ENCODE peak calls at places on chromosomes 2 and 18, in six cellular contexts. One of them, this sample, is unnamed.

GRCh38 chr2:8581048-8581561 is 100.8 kb upstream of the ID2 start:
- DNase-seq in Peyer's patch: no peak
- DNase-seq in effector memory CD4-positive, alpha-beta T cell: no peak
- DNase-seq in H1: no peak
- DNase-seq in psoas muscle: no peak
- DNase-seq in PC-9: no peak
- DNase-seq in this sample: no peak

GRCh38 chr2:223306371-223306770 is 254.4 kb downstream of the KCNE4 start:
- DNase-seq in Peyer's patch: no peak
- DNase-seq in effector memory CD4-positive, alpha-beta T cell: no peak
- DNase-seq in H1: peak
- DNase-seq in psoas muscle: no peak
- DNase-seq in PC-9: peak
- DNase-seq in this sample: no peak

GRCh38 chr18:6205706-6206105 is 209.0 kb downstream of the L3MBTL4 start:
- DNase-seq in Peyer's patch: no peak
- DNase-seq in effector memory CD4-positive, alpha-beta T cell: no peak
- DNase-seq in H1: no peak
- DNase-seq in psoas muscle: no peak
- DNase-seq in PC-9: no peak
- DNase-seq in this sample: no peak

GRCh38 chr2:180202591-180202990 is 195.5 kb upstream of the CWC22 start:
- DNase-seq in Peyer's patch: no peak
- DNase-seq in effector memory CD4-positive, alpha-beta T cell: no peak
- DNase-seq in H1: no peak
- DNase-seq in psoas muscle: no peak
- DNase-seq in PC-9: no peak
- DNase-seq in this sample: no peak

GRCh38 chr2:152573168-152573567 is 144.1 kb downstream of the PRPF40A start:
- DNase-seq in Peyer's patch: no peak
- DNase-seq in effector memory CD4-positive, alpha-beta T cell: no peak
- DNase-seq in H1: no peak
- DNase-seq in psoas muscle: no peak
- DNase-seq in PC-9: no peak
- DNase-seq in this sample: no peak

GRCh38 chr2:150415022-150415421 is 72.4 kb downstream of the RND3 start:
- DNase-seq in Peyer's patch: no peak
- DNase-seq in effector memory CD4-positive, alpha-beta T cell: no peak
- DNase-seq in H1: no peak
- DNase-seq in psoas muscle: no peak
- DNase-seq in PC-9: no peak
- DNase-seq in this sample: no peak

GRCh38 chr2:60818272-60818671 is 62.2 kb downstream of the PAPOLG start:
- DNase-seq in Peyer's patch: no peak
- DNase-seq in effector memory CD4-positive, alpha-beta T cell: peak
- DNase-seq in H1: no peak
- DNase-seq in psoas muscle: no peak
- DNase-seq in PC-9: no peak
- DNase-seq in this sample: no peak

GRCh38 chr2:168912466-168913170 is 11.5 kb downstream of the G6PC2 start:
- DNase-seq in Peyer's patch: peak
- DNase-seq in effector memory CD4-positive, alpha-beta T cell: no peak
- DNase-seq in H1: peak
- DNase-seq in psoas muscle: peak
- DNase-seq in PC-9: no peak
- DNase-seq in this sample: no peak

GRCh38 chr2:208671312-208671711 is 264.7 kb downstream of the PTH2R start:
- DNase-seq in Peyer's patch: no peak
- DNase-seq in effector memory CD4-positive, alpha-beta T cell: no peak
- DNase-seq in H1: no peak
- DNase-seq in psoas muscle: no peak
- DNase-seq in PC-9: no peak
- DNase-seq in this sample: no peak

GRCh38 chr18:10559566-10560456 is 34.0 kb downstream of the NAPG start:
- DNase-seq in Peyer's patch: no peak
- DNase-seq in effector memory CD4-positive, alpha-beta T cell: no peak
- DNase-seq in H1: no peak
- DNase-seq in psoas muscle: no peak
- DNase-seq in PC-9: no peak
- DNase-seq in this sample: no peak

GRCh38 chr2:85852979-85853498 is 35.8 kb downstream of the ST3GAL5 start:
- DNase-seq in Peyer's patch: no peak
- DNase-seq in effector memory CD4-positive, alpha-beta T cell: peak
- DNase-seq in H1: no peak
- DNase-seq in psoas muscle: no peak
- DNase-seq in PC-9: no peak
- DNase-seq in this sample: no peak

GRCh38 chr2:29841386-29842004 is 79.9 kb downstream of the ALK start:
- DNase-seq in Peyer's patch: no peak
- DNase-seq in effector memory CD4-positive, alpha-beta T cell: no peak
- DNase-seq in H1: peak
- DNase-seq in psoas muscle: no peak
- DNase-seq in PC-9: peak
- DNase-seq in this sample: no peak

GRCh38 chr18:48608581-48608980 is 69.8 kb downstream of the CTIF start:
- DNase-seq in Peyer's patch: no peak
- DNase-seq in effector memory CD4-positive, alpha-beta T cell: no peak
- DNase-seq in H1: no peak
- DNase-seq in psoas muscle: no peak
- DNase-seq in PC-9: no peak
- DNase-seq in this sample: no peak

GRCh38 chr18:56574827-56575226 is 63.6 kb downstream of the TXNL1 start:
- DNase-seq in Peyer's patch: no peak
- DNase-seq in effector memory CD4-positive, alpha-beta T cell: no peak
- DNase-seq in H1: no peak
- DNase-seq in psoas muscle: peak
- DNase-seq in PC-9: no peak
- DNase-seq in this sample: no peak

GRCh38 chr2:20590704-20591515 is 60.0 kb downstream of the HS1BP3 start:
- DNase-seq in Peyer's patch: peak
- DNase-seq in effector memory CD4-positive, alpha-beta T cell: no peak
- DNase-seq in H1: no peak
- DNase-seq in psoas muscle: peak
- DNase-seq in PC-9: no peak
- DNase-seq in this sample: no peak

GRCh38 chr18:62289047-62289446 is 36.1 kb upstream of the TNFRSF11A start:
- DNase-seq in Peyer's patch: no peak
- DNase-seq in effector memory CD4-positive, alpha-beta T cell: no peak
- DNase-seq in H1: no peak
- DNase-seq in psoas muscle: no peak
- DNase-seq in PC-9: no peak
- DNase-seq in this sample: no peak

GRCh38 chr2:14344355-14344754 is 288.2 kb upstream of the LRATD1 start:
- DNase-seq in Peyer's patch: no peak
- DNase-seq in effector memory CD4-positive, alpha-beta T cell: no peak
- DNase-seq in H1: no peak
- DNase-seq in psoas muscle: no peak
- DNase-seq in PC-9: no peak
- DNase-seq in this sample: no peak

GRCh38 chr2:172280820-172281454 is 146.4 kb upstream of the ITGA6 start:
- DNase-seq in Peyer's patch: no peak
- DNase-seq in effector memory CD4-positive, alpha-beta T cell: no peak
- DNase-seq in H1: no peak
- DNase-seq in psoas muscle: no peak
- DNase-seq in PC-9: no peak
- DNase-seq in this sample: no peak

GRCh38 chr2:176643711-176644110 is 374.5 kb downstream of the MTX2 start:
- DNase-seq in Peyer's patch: no peak
- DNase-seq in effector memory CD4-positive, alpha-beta T cell: no peak
- DNase-seq in H1: no peak
- DNase-seq in psoas muscle: no peak
- DNase-seq in PC-9: no peak
- DNase-seq in this sample: no peak

GRCh38 chr2:611519-611918 is 65.7 kb downstream of the TMEM18 start:
- DNase-seq in Peyer's patch: peak
- DNase-seq in effector memory CD4-positive, alpha-beta T cell: no peak
- DNase-seq in H1: no peak
- DNase-seq in psoas muscle: no peak
- DNase-seq in PC-9: no peak
- DNase-seq in this sample: no peak

GRCh38 chr2:240463274-240463865 is 27.9 kb downstream of the GPC1 start:
- DNase-seq in Peyer's patch: peak
- DNase-seq in effector memory CD4-positive, alpha-beta T cell: no peak
- DNase-seq in H1: no peak
- DNase-seq in psoas muscle: peak
- DNase-seq in PC-9: no peak
- DNase-seq in this sample: no peak

GRCh38 chr2:45267062-45267702 is 257.9 kb upstream of the SIX2 start:
- DNase-seq in Peyer's patch: no peak
- DNase-seq in effector memory CD4-positive, alpha-beta T cell: no peak
- DNase-seq in H1: no peak
- DNase-seq in psoas muscle: no peak
- DNase-seq in PC-9: no peak
- DNase-seq in this sample: no peak

GRCh38 chr2:236019434-236019833 is 148.8 kb downstream of the GBX2 start:
- DNase-seq in Peyer's patch: no peak
- DNase-seq in effector memory CD4-positive, alpha-beta T cell: no peak
- DNase-seq in H1: no peak
- DNase-seq in psoas muscle: no peak
- DNase-seq in PC-9: no peak
- DNase-seq in this sample: no peak

GRCh38 chr2:191218292-191218898 is 26.8 kb upstream of the MYO1B start:
- DNase-seq in Peyer's patch: no peak
- DNase-seq in effector memory CD4-positive, alpha-beta T cell: no peak
- DNase-seq in H1: peak
- DNase-seq in psoas muscle: no peak
- DNase-seq in PC-9: peak
- DNase-seq in this sample: peak

GRCh38 chr18:45785015-45785597 is 40.4 kb upstream of the SIGLEC15 start:
- DNase-seq in Peyer's patch: no peak
- DNase-seq in effector memory CD4-positive, alpha-beta T cell: no peak
- DNase-seq in H1: no peak
- DNase-seq in psoas muscle: no peak
- DNase-seq in PC-9: no peak
- DNase-seq in this sample: no peak

GRCh38 chr2:57943271-57943670 is 103.3 kb upstream of the VRK2 start:
- DNase-seq in Peyer's patch: no peak
- DNase-seq in effector memory CD4-positive, alpha-beta T cell: no peak
- DNase-seq in H1: no peak
- DNase-seq in psoas muscle: no peak
- DNase-seq in PC-9: no peak
- DNase-seq in this sample: no peak

GRCh38 chr2:7706791-7707190 is 789.6 kb downstream of the RNF144A start:
- DNase-seq in Peyer's patch: no peak
- DNase-seq in effector memory CD4-positive, alpha-beta T cell: no peak
- DNase-seq in H1: no peak
- DNase-seq in psoas muscle: no peak
- DNase-seq in PC-9: no peak
- DNase-seq in this sample: no peak

GRCh38 chr2:172440795-172441194 is 13.4 kb downstream of the ITGA6 start:
- DNase-seq in Peyer's patch: no peak
- DNase-seq in effector memory CD4-positive, alpha-beta T cell: no peak
- DNase-seq in H1: no peak
- DNase-seq in psoas muscle: no peak
- DNase-seq in PC-9: no peak
- DNase-seq in this sample: no peak

GRCh38 chr2:173286153-173286809 is 68.4 kb upstream of the CDCA7 start:
- DNase-seq in Peyer's patch: no peak
- DNase-seq in effector memory CD4-positive, alpha-beta T cell: no peak
- DNase-seq in H1: no peak
- DNase-seq in psoas muscle: no peak
- DNase-seq in PC-9: no peak
- DNase-seq in this sample: no peak

GRCh38 chr2:38464971-38465788 is 88.1 kb upstream of the ATL2 start:
- DNase-seq in Peyer's patch: no peak
- DNase-seq in effector memory CD4-positive, alpha-beta T cell: no peak
- DNase-seq in H1: no peak
- DNase-seq in psoas muscle: no peak
- DNase-seq in PC-9: no peak
- DNase-seq in this sample: no peak

GRCh38 chr2:38466409-38466808 is 89.3 kb upstream of the ATL2 start:
- DNase-seq in Peyer's patch: no peak
- DNase-seq in effector memory CD4-positive, alpha-beta T cell: no peak
- DNase-seq in H1: no peak
- DNase-seq in psoas muscle: no peak
- DNase-seq in PC-9: no peak
- DNase-seq in this sample: no peak

GRCh38 chr2:38463752-38464151 is 86.7 kb upstream of the ATL2 start:
- DNase-seq in Peyer's patch: no peak
- DNase-seq in effector memory CD4-positive, alpha-beta T cell: no peak
- DNase-seq in H1: no peak
- DNase-seq in psoas muscle: no peak
- DNase-seq in PC-9: no peak
- DNase-seq in this sample: no peak

GRCh38 chr2:38466849-38467767 is 90.0 kb upstream of the ATL2 start:
- DNase-seq in Peyer's patch: no peak
- DNase-seq in effector memory CD4-positive, alpha-beta T cell: no peak
- DNase-seq in H1: no peak
- DNase-seq in psoas muscle: no peak
- DNase-seq in PC-9: no peak
- DNase-seq in this sample: no peak

GRCh38 chr2:38465789-38466127 is 88.7 kb upstream of the ATL2 start:
- DNase-seq in Peyer's patch: no peak
- DNase-seq in effector memory CD4-positive, alpha-beta T cell: no peak
- DNase-seq in H1: peak
- DNase-seq in psoas muscle: no peak
- DNase-seq in PC-9: peak
- DNase-seq in this sample: no peak
- H3K27ac ChIP-seq in Peyer's patch: no peak
- H3K27ac ChIP-seq in effector memory CD4-positive, alpha-beta T cell: no peak
- H3K27ac ChIP-seq in H1: no peak
- H3K27ac ChIP-seq in psoas muscle: no peak
- H3K27ac ChIP-seq in PC-9: no peak
- H3K27ac ChIP-seq in this sample: no peak

GRCh38 chr18:1133541-1133940 is 228.9 kb downstream of the ADCYAP1 start:
- DNase-seq in Peyer's patch: no peak
- DNase-seq in effector memory CD4-positive, alpha-beta T cell: no peak
- DNase-seq in H1: no peak
- DNase-seq in psoas muscle: no peak
- DNase-seq in PC-9: no peak
- DNase-seq in this sample: no peak
- H3K27ac ChIP-seq in Peyer's patch: no peak
- H3K27ac ChIP-seq in effector memory CD4-positive, alpha-beta T cell: no peak
- H3K27ac ChIP-seq in H1: no peak
- H3K27ac ChIP-seq in psoas muscle: no peak
- H3K27ac ChIP-seq in PC-9: no peak
- H3K27ac ChIP-seq in this sample: no peak

DNA sequence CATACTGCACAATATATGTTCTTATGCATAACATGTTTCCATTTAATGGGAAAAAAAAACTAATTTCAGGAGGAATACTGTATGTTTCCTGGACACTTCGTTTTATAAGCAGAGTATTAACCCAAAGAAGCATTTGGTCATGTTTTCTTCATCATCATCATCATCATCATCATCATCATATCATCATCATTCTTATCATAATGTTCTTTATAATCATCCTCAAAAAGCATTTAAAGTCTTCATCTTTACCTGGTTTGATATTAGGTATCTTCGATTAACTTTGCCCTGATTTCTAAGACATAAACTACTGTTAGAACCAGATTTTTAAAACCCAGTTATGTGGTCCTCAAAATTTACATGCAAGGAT is 47.9 kb downstream of the ZEB2 start:
- DNase-seq in Peyer's patch: no peak
- DNase-seq in effector memory CD4-positive, alpha-beta T cell: no peak
- DNase-seq in H1: no peak
- DNase-seq in psoas muscle: no peak
- DNase-seq in PC-9: no peak
- DNase-seq in this sample: no peak
- H3K27ac ChIP-seq in Peyer's patch: no peak
- H3K27ac ChIP-seq in effector memory CD4-positive, alpha-beta T cell: no peak
- H3K27ac ChIP-seq in H1: no peak
- H3K27ac ChIP-seq in psoas muscle: no peak
- H3K27ac ChIP-seq in PC-9: no peak
- H3K27ac ChIP-seq in this sample: peak

GRCh38 chr18:74284501-74285004 is 7.2 kb downstream of the CYB5A start:
- DNase-seq in Peyer's patch: no peak
- DNase-seq in effector memory CD4-positive, alpha-beta T cell: no peak
- DNase-seq in H1: no peak
- DNase-seq in psoas muscle: no peak
- DNase-seq in PC-9: no peak
- DNase-seq in this sample: no peak
- H3K27ac ChIP-seq in Peyer's patch: peak
- H3K27ac ChIP-seq in effector memory CD4-positive, alpha-beta T cell: no peak
- H3K27ac ChIP-seq in H1: no peak
- H3K27ac ChIP-seq in psoas muscle: peak
- H3K27ac ChIP-seq in PC-9: peak
- H3K27ac ChIP-seq in this sample: peak